ENCODE peak calls at places on chromosomes 13 and 19, in seven cellular contexts. K is right atrium auricular region, C is colonic mucosa, I is prostate gland, V is mammary epithelial cell, R is H1, H is A549. Y is an unnamed sample. For H3K9me3, the result is how much of the 10 kb centered on the place peaks cover.

GRCh38 chr13:102846261-102847015 is 606 bp downstream of the ERCC5 start:
- DNase-seq in C (peak), K (no peak), V (peak), R (no peak), H (peak), I (peak), Y (peak)

GRCh38 chr19:18775586-18776287 is 15.4 kb downstream of the COMP start:
- DNase-seq in V (no peak), I (no peak), K (no peak), H (no peak), C (no peak), R (no peak), Y (no peak)

GRCh38 chr19:11088508-11089253 is 582 bp upstream of the LDLR start:
- DNase-seq in C (peak), K (no peak), I (no peak), R (no peak), V (no peak), H (no peak), Y (no peak)

GRCh38 chr19:750640-751423 is at the start of gene MISP:
- DNase-seq in C (peak), R (no peak), V (peak), K (no peak), I (peak), H (peak), Y (peak)

GRCh38 chr13:97175041-97175440 is 47.1 kb upstream of the MBNL2 start:
- DNase-seq in V (no peak), I (no peak), K (no peak), H (no peak), C (no peak), R (no peak), Y (no peak)

GRCh38 chr19:35143231-35143715 is at the start of gene FXYD7:
- DNase-seq in H (no peak), I (no peak), R (peak), C (no peak), V (no peak), K (no peak), Y (no peak)

GRCh38 chr13:46183018-46183940 is 1.3 kb upstream of the LCP1 start:
- DNase-seq in H (no peak), C (no peak), I (no peak), K (no peak), R (no peak), V (no peak), Y (no peak)

GRCh38 chr19:10835089-10835753 is 791 bp downstream of the TMED1 start:
- DNase-seq in C (no peak), V (peak), R (no peak), I (peak), K (no peak), H (peak), Y (no peak)

GRCh38 chr19:58543826-58544590 is at the start of gene TRIM28:
- DNase-seq in C (peak), K (peak), I (peak), R (peak), V (peak), H (peak), Y (peak)

GRCh38 chr19:3225677-3226093 is 1.2 kb downstream of the CELF5 start:
- DNase-seq in V (no peak), C (no peak), I (no peak), H (no peak), R (no peak), K (no peak), Y (no peak)

GRCh38 chr19:46890423-46891170 is 29.8 kb downstream of the ARHGAP35 start:
- DNase-seq in H (peak), C (peak), I (no peak), K (no peak), V (peak), R (no peak), Y (no peak)

GRCh38 chr13:112967666-112968379 is 1.2 kb upstream of the MCF2L start:
- DNase-seq in K (no peak), R (no peak), V (peak), C (no peak), I (no peak), H (no peak), Y (no peak)

GRCh38 chr19:9381367-9381785 is 18.6 kb downstream of the ZNF177 start:
- DNase-seq in V (no peak), C (no peak), I (no peak), K (no peak), H (no peak), R (no peak), Y (no peak)

GRCh38 chr19:45693168-45693788 is 812 bp downstream of the QPCTL start:
- DNase-seq in K (peak), V (peak), C (peak), R (peak), I (peak), H (peak), Y (peak)

GRCh38 chr19:19027228-19027627 is 6.1 kb downstream of the SUGP2 start:
- DNase-seq in K (no peak), R (no peak), I (no peak), H (no peak), C (no peak), V (no peak), Y (no peak)

GRCh38 chr19:10517760-10518443 is 655 bp upstream of the S1PR5 start:
- DNase-seq in R (peak), C (no peak), V (no peak), I (peak), H (peak), K (no peak), Y (no peak)

GRCh38 chr19:39996218-39996810 is 546 bp upstream of the ZNF546 start:
- DNase-seq in I (no peak), H (peak), V (peak), C (no peak), K (no peak), R (no peak), Y (no peak)

GRCh38 chr19:32581704-32582164 is 744 bp downstream of the PDCD5 start:
- DNase-seq in H (peak), V (peak), C (peak), R (peak), I (peak), K (no peak), Y (no peak)

GRCh38 chr19:46783670-46784069 is 4.7 kb downstream of the SLC1A5 start:
- DNase-seq in R (no peak), K (no peak), V (no peak), C (no peak), H (no peak), I (no peak), Y (no peak)

GRCh38 chr19:33559996-33560395 is 38.4 kb upstream of the PEPD start:
- DNase-seq in V (no peak), K (no peak), I (no peak), H (no peak), C (no peak), R (no peak), Y (no peak)

GRCh38 chr13:49240017-49240416 is 7.7 kb upstream of the CDADC1 start:
- DNase-seq in K (no peak), I (no peak), V (peak), C (no peak), R (no peak), H (no peak), Y (no peak)

GRCh38 chr13:111039735-111040134 is 75.4 kb upstream of the ARHGEF7 start:
- DNase-seq in V (no peak), K (no peak), C (no peak), R (no peak), H (no peak), I (no peak), Y (peak)

GRCh38 chr13:85654227-85654626 is 145.0 kb downstream of the SLITRK6 start:
- DNase-seq in C (no peak), I (no peak), R (no peak), V (no peak), K (no peak), H (no peak), Y (no peak)

GRCh38 chr19:40596608-40597328 is 4.4 kb upstream of the LTBP4 start:
- DNase-seq in I (no peak), K (no peak), V (no peak), H (peak), C (peak), R (peak), Y (peak)

GRCh38 chr13:80359459-80360297 is 18.8 kb upstream of the SPRY2 start:
- DNase-seq in C (no peak), H (no peak), R (peak), I (no peak), V (no peak), K (no peak), Y (no peak)

GRCh38 chr19:3987619-3988371 is 2.5 kb upstream of the EEF2 start:
- DNase-seq in V (peak), R (peak), H (peak), C (peak), K (peak), I (peak), Y (peak)

GRCh38 chr13:48431987-48432615 is 19.2 kb upstream of the LPAR6 start:
- DNase-seq in C (no peak), I (no peak), H (no peak), V (no peak), R (no peak), K (no peak), Y (no peak)

GRCh38 chr19:46068345-46069258 is 27.8 kb upstream of the IGFL4 start:
- DNase-seq in I (no peak), K (no peak), C (peak), H (peak), V (peak), R (no peak), Y (no peak)

GRCh38 chr19:20103091-20103501 is 25.3 kb downstream of the ZNF90 start:
- DNase-seq in H (no peak), I (no peak), C (no peak), R (peak), V (peak), K (no peak), Y (no peak)

GRCh38 chr19:20102097-20102496 is 24.3 kb downstream of the ZNF90 start:
- DNase-seq in H (no peak), K (no peak), R (peak), C (no peak), V (no peak), I (no peak), Y (no peak)

GRCh38 chr19:20107301-20107700 is 29.5 kb downstream of the ZNF90 start:
- DNase-seq in I (no peak), K (no peak), C (no peak), V (no peak), H (no peak), R (peak), Y (no peak)
- H3K9me3 ChIP-seq in I (under half), K (under half), C (under half), V (under half), H (under half), R (under half), Y (under half)

GRCh38 chr19:52191951-52192350 is 2.1 kb downstream of the PPP2R1A start:
- DNase-seq in C (no peak), K (no peak), I (no peak), V (no peak), H (no peak), R (no peak), Y (no peak)
- H3K27ac ChIP-seq in C (peak), K (peak), I (no peak), V (peak), H (no peak), R (no peak), Y (no peak)

GRCh38 chr19:15696654-15697194 is 23.8 kb downstream of the CYP4F12 start:
- DNase-seq in C (no peak), V (no peak), R (no peak), K (no peak), I (no peak), H (no peak), Y (no peak)

GRCh38 chr19:15702590-15702930 is 25.3 kb upstream of the OR10H2 start:
- DNase-seq in R (no peak), C (peak), I (peak), K (peak), V (peak), H (no peak), Y (peak)

GRCh38 chr19:15701757-15702589 is 25.9 kb upstream of the OR10H2 start:
- DNase-seq in V (peak), K (no peak), I (no peak), R (no peak), H (no peak), C (peak), Y (no peak)
- H3K9me3 ChIP-seq in V (under half), K (under half), I (under half), R (half or more), H (under half), C (under half), Y (under half)

DNA sequence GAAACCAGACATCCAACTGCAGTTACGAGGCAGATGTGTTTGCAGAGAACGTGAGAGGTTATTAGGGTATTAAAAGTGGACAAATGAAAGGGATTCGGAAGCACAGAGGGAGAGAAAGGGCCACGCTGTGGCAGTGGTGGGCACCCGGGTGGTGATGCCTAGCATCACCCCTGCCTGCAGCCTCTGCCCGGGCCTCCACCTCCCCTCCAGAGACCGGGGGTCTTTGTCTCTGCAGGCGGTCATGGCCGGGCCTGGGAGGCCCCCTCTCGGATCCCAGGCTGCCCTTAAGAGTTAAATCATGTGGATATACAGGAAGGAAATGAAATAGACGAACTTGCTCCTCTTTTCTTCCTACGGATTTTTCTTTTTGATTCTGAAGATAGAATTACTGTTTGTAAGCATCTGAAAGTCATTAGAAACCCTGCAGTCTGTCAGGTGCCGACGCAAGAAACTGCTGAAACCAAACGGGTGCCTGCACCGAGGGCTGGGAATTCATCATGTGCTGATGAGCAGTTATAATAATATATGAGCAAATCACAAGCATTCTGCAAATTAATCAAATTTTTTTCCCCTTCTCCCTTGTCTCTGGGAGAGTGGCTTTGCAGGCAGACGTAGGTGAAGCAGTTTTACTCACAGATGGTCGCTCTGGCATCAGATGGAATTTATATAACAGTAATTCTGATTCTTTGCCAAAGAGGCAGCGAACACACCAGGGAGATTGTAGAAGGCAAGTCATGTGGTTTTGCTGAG is 319.8 kb downstream of the ZNF536 start:
- DNase-seq in C (no peak), V (no peak), H (no peak), R (no peak), K (no peak), I (no peak), Y (no peak)
- H3K27ac ChIP-seq in C (no peak), V (no peak), H (no peak), R (no peak), K (no peak), I (peak), Y (no peak)

DNA sequence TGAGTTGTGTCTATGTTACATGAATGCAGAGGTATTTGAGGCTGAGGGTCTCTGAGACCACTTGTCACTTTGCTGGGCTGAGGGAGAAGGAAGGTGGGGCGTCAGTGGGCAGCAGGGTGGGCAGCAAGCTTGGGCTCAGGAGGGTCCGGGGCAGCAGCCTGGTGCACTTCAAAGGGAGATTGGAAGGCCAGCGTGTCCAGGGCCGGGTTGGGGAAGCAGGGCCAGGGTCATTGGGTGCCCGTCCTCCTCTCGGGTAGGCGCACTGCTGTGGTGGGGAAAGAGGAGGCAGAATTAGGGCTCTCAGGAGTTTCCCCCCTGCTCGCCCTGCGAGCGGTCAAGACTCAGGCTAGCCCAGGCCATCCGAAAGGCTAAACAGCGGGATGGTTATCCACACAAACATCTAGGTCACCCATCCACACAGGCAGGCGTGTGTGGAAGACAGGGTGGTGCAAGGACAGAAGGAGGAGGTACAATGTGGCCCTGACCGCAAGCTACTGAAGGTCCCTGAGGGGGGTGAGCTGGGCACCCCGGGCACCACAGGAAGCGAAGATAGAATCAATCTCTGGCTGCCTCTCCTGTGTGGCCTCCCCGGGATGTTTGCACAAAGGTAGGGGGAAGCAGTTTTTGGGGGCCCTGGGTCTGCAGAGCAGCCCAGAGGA is 37.7 kb downstream of the MYO9B start:
- DNase-seq in I (no peak), H (no peak), C (no peak), V (no peak), K (no peak), R (no peak), Y (no peak)
- H3K9me3 ChIP-seq in I (under half), H (under half), C (under half), V (under half), K (under half), R (under half), Y (under half)

Y was measured in lung.